ENCODE peak calls at places on chromosome 1, in eight cellular contexts. N, Q, C, I, E, A, W and P are unnamed samples.
A peak's percentile ranks its signal among the peaks of the same experiment; 100 is the strongest.

GRCh38 chr1:41102208-41102607 is 80.7 kb upstream of the SLFNL1 start:
- DNase-seq in N (peak; percentile 98), Q (peak; percentile 95), C (no peak), I (peak; percentile 95), E (peak; percentile 91), A (peak; percentile 95), W (peak; percentile 98), P (no peak)

GRCh38 chr1:119298687-119299086 is 69.9 kb upstream of the HAO2 start:
- DNase-seq in N (peak; percentile 36), Q (no peak), C (no peak), I (peak; percentile 88), E (no peak), A (no peak), W (no peak), P (no peak)

GRCh38 chr1:64745181-64745985 is 508 bp downstream of the RAVER2 start:
- DNase-seq in N (peak; percentile 59), Q (peak; percentile 28), C (peak; percentile 4), I (no peak), E (peak; percentile 31), A (no peak), W (no peak), P (peak; percentile 36)

GRCh38 chr1:152112101-152112884 is 3.0 kb downstream of the TCHH start:
- DNase-seq in N (peak; percentile 9), Q (no peak), C (no peak), I (peak; percentile 31), E (no peak), A (no peak), W (peak; percentile 16), P (peak; percentile 15)

GRCh38 chr1:110089561-110090275 is 19.2 kb upstream of the ALX3 start:
- DNase-seq in N (no peak), Q (no peak), C (no peak), I (no peak), E (no peak), A (no peak), W (no peak), P (no peak)

GRCh38 chr1:1013922-1014617 is 773 bp downstream of the ISG15 start:
- DNase-seq in N (peak; percentile 27), Q (no peak), C (no peak), I (no peak), E (no peak), A (no peak), W (no peak), P (no peak)

GRCh38 chr1:37089750-37090149 is 55.4 kb upstream of the GRIK3 start:
- DNase-seq in N (no peak), Q (no peak), C (no peak), I (no peak), E (no peak), A (no peak), W (no peak), P (no peak)

GRCh38 chr1:44328767-44329416 is 26.2 kb downstream of the ERI3 start:
- DNase-seq in N (no peak), Q (no peak), C (no peak), I (no peak), E (no peak), A (no peak), W (no peak), P (no peak)

GRCh38 chr1:219120625-219121544 is 52.8 kb upstream of the LYPLAL1 start:
- DNase-seq in N (peak; percentile 98), Q (peak; percentile 79), C (no peak), I (peak; percentile 97), E (no peak), A (peak; percentile 29), W (peak; percentile 92), P (no peak)

GRCh38 chr1:91830242-91831131 is 55.5 kb downstream of the TGFBR3 start:
- DNase-seq in N (peak; percentile 96), Q (peak; percentile 77), C (peak; percentile 21), I (peak; percentile 93), E (no peak), A (peak; percentile 49), W (peak; percentile 86), P (no peak)
- TF ChIP-seq CTCF in N (peak; percentile 63), Q (peak; percentile 52), C (peak; percentile 37), I (peak; percentile 74), E (no peak), A (peak; percentile 52), W (peak; percentile 51), P (no peak)

GRCh38 chr1:25909062-25909461 is 2.8 kb upstream of the STMN1 start:
- DNase-seq in N (no peak), Q (no peak), C (no peak), I (no peak), E (no peak), A (no peak), W (no peak), P (no peak)

GRCh38 chr1:25914074-25914995 is 8.1 kb upstream of the STMN1 start:
- DNase-seq in N (no peak), Q (no peak), C (no peak), I (peak; percentile 41), E (no peak), A (no peak), W (no peak), P (no peak)

GRCh38 chr1:25913166-25913565 is 6.9 kb upstream of the STMN1 start:
- DNase-seq in N (no peak), Q (no peak), C (no peak), I (no peak), E (no peak), A (no peak), W (no peak), P (no peak)

GRCh38 chr1:25911162-25911561 is 4.9 kb upstream of the STMN1 start:
- DNase-seq in N (no peak), Q (no peak), C (no peak), I (no peak), E (no peak), A (no peak), W (no peak), P (no peak)

DNA sequence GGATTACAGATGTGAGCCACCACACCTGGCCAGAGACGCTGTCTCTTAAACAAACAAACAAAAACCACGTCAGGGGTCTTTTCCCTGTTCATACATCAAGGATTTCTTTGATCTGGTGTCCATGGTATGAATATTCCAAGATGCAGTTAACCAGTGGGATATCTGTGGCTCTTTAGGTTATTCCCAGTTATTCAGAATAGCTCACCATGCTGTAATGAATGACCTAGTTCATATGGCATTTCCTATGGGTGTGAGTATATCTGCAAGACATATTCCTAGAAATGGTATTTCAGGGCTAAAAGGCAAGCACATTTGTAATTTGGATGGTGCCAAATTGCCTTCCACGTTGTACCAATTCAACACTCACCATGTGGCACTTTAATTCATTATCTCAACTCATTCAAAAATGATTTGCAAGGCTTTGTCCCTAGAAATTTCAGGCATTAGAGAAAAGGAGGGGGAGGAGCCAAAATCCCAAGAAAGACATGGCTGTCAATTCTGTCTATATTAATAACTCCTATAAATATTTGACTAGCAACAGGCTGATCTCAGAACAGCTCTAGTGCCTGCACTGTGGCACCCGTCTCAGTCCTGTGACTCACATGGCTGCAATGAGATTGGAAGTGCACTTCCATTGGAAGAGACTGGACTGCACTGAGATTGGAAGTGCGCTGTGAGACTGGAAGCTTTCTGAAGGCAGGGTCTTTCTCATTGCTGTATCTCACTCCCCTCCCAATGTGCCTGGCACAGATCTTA is 6.0 kb upstream of the STMN1 start:
- DNase-seq in N (peak; percentile 64), Q (no peak), C (no peak), I (peak; percentile 77), E (no peak), A (peak; percentile 52), W (peak; percentile 61), P (no peak)
- TF ChIP-seq CTCF in N (no peak), Q (no peak), C (no peak), I (no peak), E (no peak), A (no peak), W (no peak), P (no peak)

GRCh38 chr1:237201155-237201554 is 159.2 kb downstream of the RYR2 start:
- DNase-seq in N (no peak), Q (no peak), C (no peak), I (no peak), E (no peak), A (no peak), W (no peak), P (no peak)
- TF ChIP-seq CTCF in N (no peak), Q (no peak), C (no peak), I (no peak), E (no peak), A (no peak), W (no peak), P (no peak)

GRCh38 chr1:11176081-11176706 is 13.0 kb upstream of the ANGPTL7 start:
- DNase-seq in N (no peak), Q (no peak), C (no peak), I (peak; percentile 17), E (no peak), A (no peak), W (peak; percentile 71), P (no peak)

GRCh38 chr1:11179125-11179524 is 10.0 kb upstream of the ANGPTL7 start:
- DNase-seq in N (no peak), Q (no peak), C (no peak), I (no peak), E (no peak), A (no peak), W (no peak), P (no peak)

GRCh38 chr1:11175461-11175860 is 13.7 kb upstream of the ANGPTL7 start:
- DNase-seq in N (no peak), Q (no peak), C (no peak), I (no peak), E (no peak), A (no peak), W (no peak), P (no peak)

GRCh38 chr1:11180342-11180744 is 8.8 kb upstream of the ANGPTL7 start:
- DNase-seq in N (peak; percentile 67), Q (no peak), C (no peak), I (peak; percentile 53), E (no peak), A (no peak), W (peak; percentile 75), P (no peak)

GRCh38 chr1:11178021-11179015 is 10.8 kb upstream of the ANGPTL7 start:
- DNase-seq in N (peak; percentile 37), Q (no peak), C (no peak), I (no peak), E (peak; percentile 23), A (no peak), W (peak; percentile 54), P (no peak)
- TF ChIP-seq CTCF in N (no peak), Q (no peak), C (no peak), I (no peak), E (no peak), A (no peak), W (no peak), P (no peak)

GRCh38 chr1:19918057-19918456 is 5.4 kb downstream of the PLA2G2E start:
- DNase-seq in N (peak; percentile 83), Q (peak; percentile 81), C (peak; percentile 61), I (peak; percentile 90), E (peak; percentile 80), A (peak; percentile 49), W (peak; percentile 67), P (peak; percentile 83)
- TF ChIP-seq CTCF in N (peak; percentile 96), Q (peak; percentile 89), C (peak; percentile 75), I (peak; percentile 98), E (peak; percentile 90), A (peak; percentile 86), W (peak; percentile 94), P (peak; percentile 81)